ENCODE peak calls at places on chromosomes 4 and X, in ten cellular contexts. E, J, F, G, V, I, D, C, X and P are unnamed samples.

GRCh38 chr4:129532573-129532972 is 436.6 kb downstream of the C4orf33 start:
- DNase-seq in E (no peak), J (no peak), F (no peak), G (no peak), V (no peak), I (no peak), D (no peak), C (no peak), X (no peak), P (no peak)

GRCh38 chr4:115664285-115664684 is 550.9 kb upstream of the NDST4 start:
- DNase-seq in E (no peak), J (no peak), F (no peak), G (no peak), V (no peak), I (no peak), D (no peak), C (no peak), X (no peak), P (no peak)

GRCh38 chr4:23770011-23770410 is 119.8 kb downstream of the PPARGC1A start:
- DNase-seq in E (peak), J (no peak), F (no peak), G (no peak), V (no peak), I (peak), D (no peak), C (no peak), X (peak), P (no peak)

GRCh38 chr4:184263910-184264732 is 46.4 kb upstream of the ENPP6 start:
- DNase-seq in E (peak), J (peak), F (peak), G (peak), V (peak), I (peak), D (peak), C (peak), X (peak), P (peak)

GRCh38 chr4:108885211-108885610 is 122.4 kb upstream of the ETNPPL start:
- DNase-seq in E (no peak), J (no peak), F (no peak), G (peak), V (no peak), I (peak), D (no peak), C (no peak), X (peak), P (no peak)

GRCh38 chr4:77740480-77740879 is 78.7 kb downstream of the CNOT6L start:
- DNase-seq in E (no peak), J (no peak), F (no peak), G (no peak), V (no peak), I (no peak), D (no peak), C (no peak), X (no peak), P (no peak)

GRCh38 chrX:68681443-68681941 is 34.0 kb downstream of the STARD8 start:
- DNase-seq in E (no peak), J (no peak), F (no peak), G (no peak), V (no peak), I (peak), D (no peak), C (no peak), X (peak), P (no peak)

GRCh38 chr4:15003891-15004700 is 1.8 kb downstream of the CPEB2 start:
- DNase-seq in E (no peak), J (peak), F (no peak), G (no peak), V (peak), I (peak), D (peak), C (peak), X (peak), P (peak)

GRCh38 chr4:6118201-6118600 is 82.1 kb downstream of the JAKMIP1 start:
- DNase-seq in E (no peak), J (no peak), F (no peak), G (no peak), V (no peak), I (no peak), D (no peak), C (no peak), X (no peak), P (no peak)

GRCh38 chr4:15469402-15470148 is at the start of gene CC2D2A:
- DNase-seq in E (no peak), J (peak), F (no peak), G (peak), V (peak), I (peak), D (no peak), C (peak), X (peak), P (no peak)

GRCh38 chrX:105495376-105495775 is 274.9 kb upstream of the TEX13A start:
- DNase-seq in E (no peak), J (no peak), F (no peak), G (no peak), V (no peak), I (no peak), D (no peak), C (no peak), X (no peak), P (no peak)

GRCh38 chr4:404006-404405 is 66.4 kb downstream of the ZNF141 start:
- DNase-seq in E (no peak), J (no peak), F (no peak), G (no peak), V (no peak), I (no peak), D (no peak), C (no peak), X (no peak), P (no peak)

GRCh38 chrX:48910926-48911406 is 480 bp downstream of the SLC35A2 start:
- DNase-seq in E (no peak), J (no peak), F (no peak), G (no peak), V (no peak), I (no peak), D (no peak), C (no peak), X (peak), P (no peak)

GRCh38 chr4:110344165-110344564 is 131.8 kb upstream of the ENPEP start:
- DNase-seq in E (no peak), J (peak), F (no peak), G (no peak), V (no peak), I (peak), D (no peak), C (no peak), X (no peak), P (no peak)

GRCh38 chr4:182022899-182023298 is 220.3 kb upstream of the TENM3 start:
- DNase-seq in E (no peak), J (no peak), F (peak), G (no peak), V (no peak), I (no peak), D (no peak), C (no peak), X (peak), P (no peak)

GRCh38 chr4:112073201-112073600 is 72.1 kb upstream of the FAM241A start:
- DNase-seq in E (no peak), J (no peak), F (no peak), G (no peak), V (no peak), I (no peak), D (no peak), C (no peak), X (no peak), P (no peak)

GRCh38 chr4:104941661-104942062 is 205.0 kb upstream of the TET2 start:
- DNase-seq in E (no peak), J (no peak), F (no peak), G (no peak), V (no peak), I (no peak), D (no peak), C (no peak), X (peak), P (no peak)

GRCh38 chr4:132587626-132588025 is 561.5 kb upstream of the PCDH10 start:
- DNase-seq in E (peak), J (no peak), F (no peak), G (peak), V (no peak), I (no peak), D (no peak), C (no peak), X (peak), P (no peak)

GRCh38 chr4:13537011-13537831 is 7.1 kb downstream of the NKX3-2 start:
- DNase-seq in E (no peak), J (no peak), F (no peak), G (no peak), V (no peak), I (peak), D (no peak), C (peak), X (no peak), P (no peak)

GRCh38 chr4:15042529-15043167 is 40.4 kb downstream of the CPEB2 start:
- DNase-seq in E (no peak), J (no peak), F (no peak), G (no peak), V (no peak), I (no peak), D (no peak), C (no peak), X (peak), P (no peak)

GRCh38 chrX:93985621-93986020 is 311.6 kb downstream of the FAM133A start:
- DNase-seq in E (no peak), J (no peak), F (no peak), G (no peak), V (no peak), I (no peak), D (no peak), C (no peak), X (no peak), P (no peak)

GRCh38 chr4:633976-634598 is 8.7 kb downstream of the PDE6B start:
- DNase-seq in E (no peak), J (no peak), F (no peak), G (no peak), V (no peak), I (no peak), D (no peak), C (peak), X (no peak), P (no peak)

GRCh38 chr4:148515248-148515647 is 73.0 kb upstream of the NR3C2 start:
- DNase-seq in E (peak), J (no peak), F (no peak), G (no peak), V (no peak), I (no peak), D (no peak), C (no peak), X (peak), P (no peak)

GRCh38 chrX:17655232-17656034 is 81.9 kb upstream of the SCML1 start:
- DNase-seq in E (no peak), J (peak), F (no peak), G (no peak), V (no peak), I (no peak), D (no peak), C (peak), X (peak), P (no peak)

GRCh38 chr4:19193274-19193962 is 1058.3 kb upstream of the SLIT2 start:
- DNase-seq in E (no peak), J (no peak), F (no peak), G (no peak), V (no peak), I (no peak), D (no peak), C (no peak), X (no peak), P (no peak)

GRCh38 chrX:30893206-30893605 is 4.2 kb upstream of the TAB3 start:
- DNase-seq in E (no peak), J (no peak), F (no peak), G (no peak), V (no peak), I (no peak), D (no peak), C (no peak), X (peak), P (no peak)

GRCh38 chrX:9604111-9604907 is 139.5 kb downstream of the TBL1X start:
- DNase-seq in E (no peak), J (no peak), F (no peak), G (no peak), V (peak), I (no peak), D (no peak), C (peak), X (peak), P (peak)

GRCh38 chrX:1416965-1417760 is 25.2 kb upstream of the SLC25A6 start:
- DNase-seq in E (no peak), J (no peak), F (no peak), G (no peak), V (no peak), I (no peak), D (no peak), C (peak), X (no peak), P (no peak)

GRCh38 chrX:106220177-106220576 is 52.1 kb downstream of the PWWP3B start:
- DNase-seq in E (no peak), J (no peak), F (no peak), G (no peak), V (no peak), I (no peak), D (no peak), C (no peak), X (no peak), P (no peak)

GRCh38 chrX:51742586-51742985 is 656 bp upstream of the GSPT2 start:
- DNase-seq in E (no peak), J (no peak), F (no peak), G (no peak), V (no peak), I (no peak), D (no peak), C (no peak), X (no peak), P (no peak)

GRCh38 chrX:69032601-69033000 is 132.7 kb downstream of the PJA1 start:
- DNase-seq in E (no peak), J (no peak), F (no peak), G (no peak), V (no peak), I (no peak), D (no peak), C (no peak), X (peak), P (no peak)

GRCh38 chr4:48939785-48940184 is 33.2 kb upstream of the OCIAD2 start:
- DNase-seq in E (peak), J (no peak), F (no peak), G (peak), V (no peak), I (peak), D (no peak), C (no peak), X (peak), P (no peak)

GRCh38 chrX:138748480-138748879 is 37.0 kb upstream of the FGF13 start:
- DNase-seq in E (no peak), J (no peak), F (no peak), G (no peak), V (no peak), I (peak), D (no peak), C (no peak), X (no peak), P (no peak)

GRCh38 chr4:52911684-52912294 is 49.7 kb downstream of the RASL11B start:
- DNase-seq in E (no peak), J (peak), F (peak), G (peak), V (peak), I (peak), D (peak), C (no peak), X (peak), P (peak)

GRCh38 chr4:38310446-38311043 is 350.3 kb downstream of the PTTG2 start:
- DNase-seq in E (no peak), J (no peak), F (no peak), G (no peak), V (no peak), I (no peak), D (peak), C (no peak), X (peak), P (no peak)